ENCODE peak calls at places on chromosome 1, in five cellular contexts. One of them, this sample, is unnamed.

GRCh38 chr1:112808861-112809684 is 93.9 kb upstream of the PPM1J start:
- DNase-seq in GM23338: peak; percentile 91
- DNase-seq in SK-N-SH: peak; percentile 82
- DNase-seq in mammary epithelial cell: peak; percentile 62
- DNase-seq in mesenchymal stem cell: peak; percentile 75
- DNase-seq in this sample: peak; percentile 93

GRCh38 chr1:65958561-65959350 is 166.1 kb downstream of the PDE4B start:
- DNase-seq in mammary epithelial cell: peak; percentile 31
- DNase-seq in mesenchymal stem cell: peak; percentile 57
- DNase-seq in SK-N-SH: peak; percentile 46
- DNase-seq in GM23338: peak; percentile 62
- DNase-seq in this sample: peak; percentile 22

GRCh38 chr1:56837244-56837926 is 17.2 kb upstream of the C8A start:
- DNase-seq in mammary epithelial cell: peak; percentile 23
- DNase-seq in mesenchymal stem cell: no peak
- DNase-seq in SK-N-SH: no peak
- DNase-seq in GM23338: no peak
- DNase-seq in this sample: no peak

GRCh38 chr1:152164542-152165136 is 5.6 kb upstream of the RPTN start:
- DNase-seq in mesenchymal stem cell: no peak
- DNase-seq in SK-N-SH: no peak
- DNase-seq in GM23338: no peak
- DNase-seq in mammary epithelial cell: peak; percentile 83
- DNase-seq in this sample: no peak

GRCh38 chr1:203650012-203650836 is 23.6 kb downstream of the ATP2B4 start:
- DNase-seq in GM23338: peak; percentile 87
- DNase-seq in SK-N-SH: peak; percentile 70
- DNase-seq in mesenchymal stem cell: peak; percentile 65
- DNase-seq in mammary epithelial cell: peak; percentile 96
- DNase-seq in this sample: peak; percentile 62

GRCh38 chr1:114337417-114337816 is 173.6 kb downstream of the TRIM33 start:
- DNase-seq in SK-N-SH: no peak
- DNase-seq in mammary epithelial cell: no peak
- DNase-seq in mesenchymal stem cell: no peak
- DNase-seq in GM23338: no peak
- DNase-seq in this sample: no peak

GRCh38 chr1:178300350-178300699 is 196.4 kb downstream of the CLEC20A start:
- DNase-seq in GM23338: no peak
- DNase-seq in mammary epithelial cell: no peak
- DNase-seq in mesenchymal stem cell: no peak
- DNase-seq in SK-N-SH: no peak
- DNase-seq in this sample: no peak

GRCh38 chr1:68745006-68745405 is 248.1 kb upstream of the DEPDC1 start:
- DNase-seq in mesenchymal stem cell: no peak
- DNase-seq in mammary epithelial cell: no peak
- DNase-seq in GM23338: no peak
- DNase-seq in SK-N-SH: no peak
- DNase-seq in this sample: no peak

GRCh38 chr1:30668026-30668425 is 55.4 kb downstream of the MATN1 start:
- DNase-seq in mammary epithelial cell: peak; percentile 63
- DNase-seq in SK-N-SH: no peak
- DNase-seq in mesenchymal stem cell: no peak
- DNase-seq in GM23338: no peak
- DNase-seq in this sample: no peak

GRCh38 chr1:245370905-245371581 is 216.3 kb downstream of the KIF26B start:
- DNase-seq in GM23338: no peak
- DNase-seq in mesenchymal stem cell: no peak
- DNase-seq in mammary epithelial cell: no peak
- DNase-seq in SK-N-SH: peak; percentile 53
- DNase-seq in this sample: no peak

GRCh38 chr1:47913225-47913823 is 83.9 kb downstream of the TRABD2B start:
- DNase-seq in mammary epithelial cell: no peak
- DNase-seq in SK-N-SH: no peak
- DNase-seq in mesenchymal stem cell: no peak
- DNase-seq in GM23338: no peak
- DNase-seq in this sample: peak; percentile 22

GRCh38 chr1:47912756-47913155 is 84.4 kb downstream of the TRABD2B start:
- DNase-seq in mesenchymal stem cell: no peak
- DNase-seq in GM23338: no peak
- DNase-seq in SK-N-SH: no peak
- DNase-seq in mammary epithelial cell: no peak
- DNase-seq in this sample: no peak

GRCh38 chr1:47914218-47914937 is 82.8 kb downstream of the TRABD2B start:
- DNase-seq in GM23338: no peak
- DNase-seq in mammary epithelial cell: peak; percentile 48
- DNase-seq in SK-N-SH: peak; percentile 45
- DNase-seq in mesenchymal stem cell: no peak
- DNase-seq in this sample: peak; percentile 51

GRCh38 chr1:47911892-47912291 is 85.3 kb downstream of the TRABD2B start:
- DNase-seq in SK-N-SH: no peak
- DNase-seq in mesenchymal stem cell: no peak
- DNase-seq in mammary epithelial cell: no peak
- DNase-seq in GM23338: no peak
- DNase-seq in this sample: peak; percentile 14

DNA sequence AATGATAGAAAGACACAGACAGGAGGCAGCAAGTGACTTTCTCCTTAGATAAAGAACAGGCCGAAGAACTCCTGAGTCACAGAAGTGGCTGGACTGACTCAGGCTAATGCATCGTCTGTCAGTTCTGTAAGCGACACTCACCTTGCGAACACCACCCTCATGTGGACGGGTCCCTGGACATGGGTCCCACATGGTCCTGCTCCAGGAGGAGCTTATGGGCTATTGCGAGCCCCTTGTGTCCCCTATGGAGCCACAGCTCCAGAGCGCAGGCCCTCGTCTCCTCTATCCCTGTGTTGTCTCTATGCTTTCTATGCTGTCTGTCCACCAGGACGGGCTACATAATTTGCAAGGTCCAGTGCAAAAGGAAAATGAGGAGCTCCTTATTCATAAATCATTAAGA is 85.8 kb downstream of the TRABD2B start:
- DNase-seq in SK-N-SH: no peak
- DNase-seq in mesenchymal stem cell: no peak
- DNase-seq in mammary epithelial cell: no peak
- DNase-seq in GM23338: no peak
- DNase-seq in this sample: no peak
- H2AFZ ChIP-seq in SK-N-SH: no peak overlapping the region
- H2AFZ ChIP-seq in mesenchymal stem cell: no peak overlapping the region
- H2AFZ ChIP-seq in mammary epithelial cell: no peak overlapping the region
- H2AFZ ChIP-seq in GM23338: no peak overlapping the region
- H2AFZ ChIP-seq in this sample: no peak overlapping the region

GRCh38 chr1:211133393-211133840 is 531 bp downstream of the KCNH1 start:
- DNase-seq in GM23338: peak; percentile 62
- DNase-seq in mesenchymal stem cell: peak; percentile 23
- DNase-seq in SK-N-SH: peak; percentile 69
- DNase-seq in mammary epithelial cell: peak; percentile 6
- DNase-seq in this sample: peak; percentile 85
- H3K4me3 ChIP-seq in GM23338: peak overlapping the region; percentile 72
- H3K4me3 ChIP-seq in mesenchymal stem cell: peak overlapping the region; percentile 70
- H3K4me3 ChIP-seq in SK-N-SH: peak overlapping the region; percentile 61
- H3K4me3 ChIP-seq in mammary epithelial cell: peak overlapping the region; percentile 37
- H3K4me3 ChIP-seq in this sample: peak overlapping the region; percentile 78

GRCh38 chr1:92879316-92879968 is 47.6 kb downstream of the RPL5 start:
- DNase-seq in SK-N-SH: peak; percentile 27
- DNase-seq in GM23338: no peak
- DNase-seq in mammary epithelial cell: no peak
- DNase-seq in mesenchymal stem cell: no peak
- DNase-seq in this sample: no peak

GRCh38 chr1:92876351-92876750 is 44.5 kb downstream of the RPL5 start:
- DNase-seq in GM23338: no peak
- DNase-seq in mammary epithelial cell: no peak
- DNase-seq in mesenchymal stem cell: no peak
- DNase-seq in SK-N-SH: no peak
- DNase-seq in this sample: peak; percentile 22

GRCh38 chr1:92874987-92875386 is 43.1 kb downstream of the RPL5 start:
- DNase-seq in mammary epithelial cell: no peak
- DNase-seq in GM23338: no peak
- DNase-seq in mesenchymal stem cell: no peak
- DNase-seq in SK-N-SH: no peak
- DNase-seq in this sample: no peak

GRCh38 chr1:92877081-92877711 is 45.4 kb downstream of the RPL5 start:
- DNase-seq in mammary epithelial cell: no peak
- DNase-seq in SK-N-SH: peak; percentile 5
- DNase-seq in GM23338: no peak
- DNase-seq in mesenchymal stem cell: no peak
- DNase-seq in this sample: peak; percentile 42

GRCh38 chr1:92877792-92878191 is 46.0 kb downstream of the RPL5 start:
- DNase-seq in SK-N-SH: peak; percentile 24
- DNase-seq in GM23338: no peak
- DNase-seq in mammary epithelial cell: no peak
- DNase-seq in mesenchymal stem cell: peak; percentile 6
- DNase-seq in this sample: peak; percentile 47
- H2AFZ ChIP-seq in SK-N-SH: no peak overlapping the region
- H2AFZ ChIP-seq in GM23338: no peak overlapping the region
- H2AFZ ChIP-seq in mammary epithelial cell: no peak overlapping the region
- H2AFZ ChIP-seq in mesenchymal stem cell: no peak overlapping the region
- H2AFZ ChIP-seq in this sample: no peak overlapping the region

GRCh38 chr1:18854331-18855025 is 5.0 kb downstream of the TAS1R2 start:
- DNase-seq in mammary epithelial cell: no peak
- DNase-seq in SK-N-SH: no peak
- DNase-seq in mesenchymal stem cell: no peak
- DNase-seq in GM23338: no peak
- DNase-seq in this sample: peak; percentile 9

GRCh38 chr1:18852501-18852900 is 7.0 kb downstream of the TAS1R2 start:
- DNase-seq in mammary epithelial cell: no peak
- DNase-seq in SK-N-SH: no peak
- DNase-seq in GM23338: no peak
- DNase-seq in mesenchymal stem cell: no peak
- DNase-seq in this sample: peak; percentile 37

GRCh38 chr1:18849252-18849651 is 10.2 kb downstream of the TAS1R2 start:
- DNase-seq in GM23338: no peak
- DNase-seq in mesenchymal stem cell: no peak
- DNase-seq in mammary epithelial cell: no peak
- DNase-seq in SK-N-SH: no peak
- DNase-seq in this sample: no peak
- H3K4me3 ChIP-seq in GM23338: no peak overlapping the region
- H3K4me3 ChIP-seq in mesenchymal stem cell: no peak overlapping the region
- H3K4me3 ChIP-seq in mammary epithelial cell: no peak overlapping the region
- H3K4me3 ChIP-seq in SK-N-SH: no peak overlapping the region
- H3K4me3 ChIP-seq in this sample: no peak overlapping the region

DNA sequence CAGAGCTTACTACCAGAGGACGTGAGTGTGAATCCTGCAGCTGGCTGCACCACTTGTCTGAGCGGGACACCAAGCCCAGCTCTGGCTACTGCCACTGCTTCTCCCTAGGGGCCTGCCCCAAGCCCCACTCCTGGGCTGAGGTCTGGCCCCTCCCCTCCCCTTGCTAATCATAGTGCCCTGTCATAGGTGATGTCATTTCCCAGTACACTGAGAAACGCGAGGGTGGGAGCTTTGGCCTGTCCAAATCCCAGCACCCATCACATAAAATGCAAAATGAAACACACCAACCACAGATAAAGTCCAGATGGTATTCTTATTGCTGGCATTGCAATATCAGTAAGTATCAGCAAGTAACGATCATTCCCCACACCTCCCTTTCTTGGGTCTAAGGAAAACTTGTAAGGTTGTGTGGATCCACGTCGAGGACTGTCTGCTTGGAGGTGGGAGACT is 77.7 kb downstream of the TOMM20 start:
- DNase-seq in SK-N-SH: peak; percentile 59
- DNase-seq in mesenchymal stem cell: peak; percentile 73
- DNase-seq in GM23338: no peak
- DNase-seq in mammary epithelial cell: no peak
- DNase-seq in this sample: peak; percentile 58
- H2AFZ ChIP-seq in SK-N-SH: no peak overlapping the region
- H2AFZ ChIP-seq in mesenchymal stem cell: no peak overlapping the region
- H2AFZ ChIP-seq in GM23338: peak overlapping the region; percentile 52
- H2AFZ ChIP-seq in mammary epithelial cell: no peak overlapping the region
- H2AFZ ChIP-seq in this sample: no peak overlapping the region

DNA sequence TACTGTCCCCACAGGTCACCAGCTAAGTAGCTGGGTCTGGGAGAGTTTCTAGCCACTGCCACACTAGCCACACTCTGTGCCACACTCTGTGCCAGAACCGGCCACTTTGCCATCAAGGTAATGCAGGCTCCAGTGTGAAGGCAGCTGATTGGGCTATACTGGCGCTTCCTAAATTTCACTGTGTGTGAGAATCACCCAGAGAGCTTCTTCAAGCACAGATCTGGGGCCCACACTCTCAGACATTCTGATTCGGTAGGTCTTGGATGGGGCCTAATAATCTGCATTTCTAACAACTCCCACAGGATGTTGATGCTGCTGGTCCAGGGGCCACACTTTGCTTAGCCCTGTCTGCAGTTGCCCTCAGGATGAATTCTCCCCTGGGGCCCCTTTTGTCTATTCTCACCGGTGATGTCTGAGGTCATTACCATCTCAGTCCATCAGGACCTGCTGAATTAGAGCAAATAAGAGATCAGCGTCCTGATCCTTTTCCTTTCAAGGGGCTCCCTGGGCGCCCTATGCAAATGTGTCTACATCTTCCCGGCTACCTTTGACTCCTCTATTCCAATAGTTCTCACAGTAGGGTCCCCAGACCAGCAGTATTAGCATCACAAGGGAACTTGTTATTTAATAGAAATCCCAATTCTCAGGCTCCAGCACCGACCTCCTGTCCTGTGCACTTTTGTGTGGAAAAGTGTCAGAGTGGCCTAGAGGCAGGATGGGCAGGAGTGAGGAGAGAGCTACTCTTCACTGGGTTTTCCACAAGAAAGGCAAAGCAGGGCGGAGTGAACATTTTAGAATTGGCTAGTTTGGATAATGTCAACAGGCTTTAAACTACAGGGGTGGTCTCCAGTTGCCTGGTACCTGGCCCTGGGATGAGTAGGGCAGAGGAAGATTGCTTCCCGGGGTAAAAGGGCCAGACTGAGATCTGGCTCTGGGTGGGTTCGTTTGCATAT is 24.7 kb upstream of the LRRN2 start:
- DNase-seq in mesenchymal stem cell: no peak
- DNase-seq in mammary epithelial cell: no peak
- DNase-seq in GM23338: peak; percentile 90
- DNase-seq in SK-N-SH: no peak
- DNase-seq in this sample: peak; percentile 37
- H3K4me3 ChIP-seq in mesenchymal stem cell: no peak overlapping the region
- H3K4me3 ChIP-seq in mammary epithelial cell: no peak overlapping the region
- H3K4me3 ChIP-seq in GM23338: peak overlapping the region; percentile 12
- H3K4me3 ChIP-seq in SK-N-SH: no peak overlapping the region
- H3K4me3 ChIP-seq in this sample: no peak overlapping the region

This sample was measured in osteoblast.